ENCODE peak calls at places on chromosome X, in seven cellular contexts. B is heart right ventricle; N is lung; M is pancreas; D is RWPE2; U is IMR-90; P is CD8-positive, alpha-beta T cell. Y is an unnamed sample. For H3K36me3, the result is how much of the 10 kb centered on the place peaks cover.

GRCh38 chrX:53284684-53285447 is 3.5 kb upstream of the IQSEC2 start:
- ATAC-seq in N (peak), P (peak), B (peak), U (peak), D (no peak), M (peak), Y (peak)

GRCh38 chrX:129980043-129980442 is 2.4 kb upstream of the BCORL1 start:
- ATAC-seq in M (peak), D (no peak), U (no peak), B (no peak), P (no peak), N (peak), Y (no peak)

GRCh38 chrX:34873500-34874225 is 68.9 kb upstream of the FAM47B start:
- ATAC-seq in M (no peak), D (no peak), N (no peak), P (no peak), B (no peak), U (no peak), Y (no peak)

GRCh38 chrX:3576886-3577516 is 136.4 kb downstream of the PRKX start:
- ATAC-seq in P (no peak), B (peak), M (no peak), D (no peak), U (peak), N (no peak), Y (peak)

GRCh38 chrX:18676050-18676449 is 4.1 kb upstream of the RS1 start:
- ATAC-seq in N (no peak), U (no peak), B (no peak), P (no peak), M (no peak), D (no peak), Y (no peak)

GRCh38 chrX:19479458-19479857 is 35.9 kb downstream of the MAP3K15 start:
- ATAC-seq in B (no peak), N (no peak), M (no peak), U (no peak), P (no peak), D (no peak), Y (no peak)

GRCh38 chrX:118577041-118577440 is 81.4 kb downstream of the DOCK11 start:
- ATAC-seq in N (no peak), M (peak), B (peak), P (no peak), D (no peak), U (no peak), Y (peak)

GRCh38 chrX:129544780-129545179 is 4.7 kb downstream of the OCRL start:
- ATAC-seq in D (no peak), B (no peak), N (no peak), P (no peak), U (no peak), M (no peak), Y (peak)

GRCh38 chrX:140701480-140701879 is 8.1 kb upstream of the LINC00632 start:
- ATAC-seq in P (no peak), B (no peak), N (no peak), D (no peak), M (peak), U (peak), Y (no peak)

GRCh38 chrX:103211012-103211715 is 3.7 kb upstream of the BEX4 start:
- ATAC-seq in N (no peak), B (no peak), P (no peak), D (peak), M (no peak), U (peak), Y (no peak)

GRCh38 chrX:146456058-146456457 is 353.5 kb upstream of the CXorf51B start:
- ATAC-seq in B (no peak), U (no peak), D (no peak), P (no peak), N (no peak), M (no peak), Y (no peak)

GRCh38 chrX:1380672-1381233 is 11.2 kb downstream of the SLC25A6 start:
- ATAC-seq in U (peak), M (peak), D (peak), P (peak), B (no peak), N (no peak), Y (peak)

GRCh38 chrX:1212532-1212931 is at the start of gene CRLF2:
- ATAC-seq in D (no peak), M (no peak), U (no peak), P (peak), N (no peak), B (no peak), Y (no peak)

GRCh38 chrX:71619193-71619592 is 882 bp upstream of the CXCR3 start:
- ATAC-seq in B (no peak), D (no peak), P (peak), U (no peak), N (no peak), M (no peak), Y (no peak)

GRCh38 chrX:64850371-64851082 is 125.7 kb downstream of the ZC4H2 start:
- ATAC-seq in N (no peak), U (no peak), P (no peak), B (no peak), D (no peak), M (no peak), Y (no peak)

GRCh38 chrX:108217877-108218276 is 126.3 kb downstream of the ATG4A start:
- ATAC-seq in M (no peak), B (peak), U (no peak), N (no peak), P (no peak), D (no peak), Y (peak)

GRCh38 chrX:71637253-71637618 is 18.9 kb upstream of the CXCR3 start:
- ATAC-seq in M (peak), U (no peak), P (peak), N (no peak), B (peak), D (no peak), Y (peak)

GRCh38 chrX:71301195-71301924 is at the start of gene ITGB1BP2:
- ATAC-seq in N (no peak), D (no peak), B (peak), P (no peak), M (peak), U (peak), Y (peak)

GRCh38 chrX:1555370-1555769 is 18.4 kb upstream of the P2RY8 start:
- ATAC-seq in B (no peak), U (no peak), D (no peak), P (no peak), N (no peak), M (no peak), Y (no peak)

GRCh38 chrX:52558140-52558539 is 41.3 kb upstream of the XAGE1B start:
- ATAC-seq in P (no peak), N (no peak), D (no peak), B (no peak), U (no peak), M (no peak), Y (no peak)

GRCh38 chrX:120824021-120824420 is 51.6 kb downstream of the CT47B1 start:
- ATAC-seq in P (no peak), N (no peak), B (no peak), D (peak), M (no peak), U (no peak), Y (no peak)

GRCh38 chrX:1165535-1166196 is 46.8 kb downstream of the CRLF2 start:
- ATAC-seq in M (peak), P (peak), B (no peak), N (no peak), D (peak), U (no peak), Y (no peak)

GRCh38 chrX:10447577-10448214 is 172.7 kb downstream of the MID1 start:
- ATAC-seq in P (no peak), D (no peak), U (no peak), N (no peak), M (peak), B (no peak), Y (no peak)

GRCh38 chrX:10441464-10441863 is 178.9 kb downstream of the MID1 start:
- ATAC-seq in B (no peak), U (no peak), P (no peak), M (no peak), D (no peak), N (no peak), Y (no peak)

GRCh38 chrX:10444204-10444603 is 176.2 kb downstream of the MID1 start:
- ATAC-seq in B (no peak), N (no peak), D (no peak), U (no peak), P (no peak), M (no peak), Y (no peak)
- TF ChIP-seq CTCF in B (no peak), N (no peak), D (no peak), U (peak), P (no peak), M (no peak), Y (no peak)

DNA sequence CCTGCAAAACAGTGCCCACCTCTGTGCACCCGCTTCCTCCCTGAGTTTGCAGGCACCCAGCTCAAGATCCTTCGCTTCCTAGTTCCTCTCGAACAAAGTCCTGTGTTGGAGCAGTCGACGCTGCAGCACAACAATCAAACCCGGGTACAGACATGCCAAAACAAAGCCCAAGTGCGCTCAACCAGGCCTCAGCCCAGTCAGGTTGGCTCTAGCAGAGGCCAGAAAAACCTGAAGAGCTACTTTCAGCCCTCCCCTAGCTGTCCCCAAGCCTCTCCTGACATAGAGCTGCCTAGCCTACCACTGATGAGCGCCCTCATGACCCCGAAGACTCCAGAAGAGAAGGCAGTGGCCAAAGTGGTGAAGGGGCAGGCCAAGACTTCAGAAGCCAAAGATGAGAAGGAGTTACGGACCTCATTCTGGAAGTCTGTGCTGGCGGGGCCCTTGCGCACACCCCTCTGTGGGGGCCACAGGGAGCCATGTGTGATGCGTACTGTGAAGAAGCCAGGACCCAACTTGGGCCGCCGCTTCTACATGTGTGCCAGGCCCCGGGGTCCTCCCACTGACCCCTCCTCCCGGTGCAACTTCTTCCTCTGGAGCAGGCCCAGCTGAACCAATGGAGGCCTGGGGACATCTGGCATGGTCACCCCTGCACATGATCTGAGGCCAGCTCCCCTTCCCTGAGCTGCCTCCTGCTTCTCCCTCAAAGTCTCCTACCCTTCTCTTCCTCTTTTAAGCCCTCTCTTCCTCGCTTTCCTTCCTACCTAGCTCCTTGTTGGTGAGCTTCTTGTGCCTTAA is 6.9 kb downstream of the APEX2 start:
- ATAC-seq in B (no peak), U (no peak), D (no peak), P (no peak), N (no peak), M (no peak), Y (no peak)
- H3K36me3 ChIP-seq in B (under half), U (under half), D (under half), P (under half), N (under half), M (under half), Y (under half)

GRCh38 chrX:39248330-39248729 is 447.1 kb downstream of the MID1IP1 start:
- ATAC-seq in B (no peak), M (no peak), U (no peak), D (no peak), N (no peak), P (no peak), Y (no peak)

GRCh38 chrX:39244146-39244545 is 442.9 kb downstream of the MID1IP1 start:
- ATAC-seq in B (no peak), P (no peak), D (no peak), N (no peak), M (no peak), U (no peak), Y (no peak)

GRCh38 chrX:39249999-39250398 is 448.7 kb downstream of the MID1IP1 start:
- ATAC-seq in P (no peak), M (no peak), D (no peak), N (no peak), U (no peak), B (no peak), Y (no peak)

GRCh38 chrX:39245024-39245423 is 443.8 kb downstream of the MID1IP1 start:
- ATAC-seq in D (no peak), B (no peak), M (no peak), P (no peak), U (no peak), N (no peak), Y (no peak)

DNA sequence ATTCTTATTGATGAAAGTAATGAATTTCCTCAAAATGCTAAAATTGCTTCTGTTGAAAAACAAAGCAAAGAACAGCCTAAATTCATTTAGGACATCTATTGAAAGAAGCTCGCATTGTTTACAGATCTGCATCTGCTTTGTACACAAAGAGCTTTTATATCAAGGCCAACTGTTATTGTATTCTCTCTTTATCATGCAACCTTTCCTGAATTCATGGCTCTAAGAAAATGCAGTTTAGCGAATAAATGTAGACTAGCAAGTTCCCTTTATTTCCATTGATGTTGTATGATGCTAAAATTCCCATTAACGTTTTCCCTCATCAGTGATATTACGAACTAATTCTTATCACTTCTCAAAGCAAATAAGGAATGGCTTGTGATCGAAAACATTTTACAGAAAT is 446.3 kb downstream of the MID1IP1 start:
- ATAC-seq in D (no peak), N (no peak), M (no peak), P (no peak), U (no peak), B (no peak), Y (no peak)
- TF ChIP-seq CTCF in D (no peak), N (no peak), M (no peak), P (no peak), U (no peak), B (no peak), Y (no peak)

GRCh38 chrX:131392666-131393065 is 103.6 kb upstream of the IGSF1 start:
- ATAC-seq in U (no peak), M (no peak), P (no peak), B (no peak), N (no peak), D (no peak), Y (no peak)

GRCh38 chrX:131399692-131400428 is 110.8 kb upstream of the IGSF1 start:
- ATAC-seq in U (no peak), N (no peak), B (no peak), M (no peak), P (no peak), D (no peak), Y (no peak)

GRCh38 chrX:131397891-131398290 is 108.8 kb upstream of the IGSF1 start:
- ATAC-seq in M (no peak), U (no peak), B (no peak), P (no peak), D (no peak), N (no peak), Y (no peak)

GRCh38 chrX:131393426-131393825 is 104.3 kb upstream of the IGSF1 start:
- ATAC-seq in P (no peak), N (no peak), M (no peak), D (no peak), U (no peak), B (no peak), Y (no peak)

GRCh38 chrX:131394384-131394783 is 105.3 kb upstream of the IGSF1 start:
- ATAC-seq in P (no peak), M (no peak), U (no peak), D (no peak), B (no peak), N (no peak), Y (no peak)
- H3K36me3 ChIP-seq in P (under half), M (under half), U (under half), D (under half), B (under half), N (under half), Y (under half)

GRCh38 chrX:22404297-22404696 is 131.6 kb downstream of the CBLL2 start:
- ATAC-seq in B (no peak), M (no peak), U (no peak), D (no peak), P (no peak), N (no peak), Y (no peak)
- TF ChIP-seq CTCF in B (no peak), M (no peak), U (no peak), D (no peak), P (no peak), N (no peak), Y (no peak)